ENCODE peak calls at places on chromosome 1, in five cellular contexts. O is endothelial cell of umbilical vein, W is A549, F is mammary epithelial cell, X is AG04450. D is an unnamed sample. For H3K9me3, the result is how much of the 10 kb centered on the place peaks cover.

GRCh38 chr1:100785399-100786082 is 66.0 kb downstream of the VCAM1 start:
- DNase-seq in X (no peak), O (no peak), F (no peak), W (no peak), D (peak)

GRCh38 chr1:199129247-199129646 is 490.4 kb downstream of the PTPRC start:
- DNase-seq in O (peak), X (no peak), F (no peak), W (no peak), D (no peak)

GRCh38 chr1:29830916-29831315 is 594.6 kb downstream of the PTPRU start:
- DNase-seq in X (no peak), F (no peak), W (no peak), O (no peak), D (no peak)

GRCh38 chr1:109787845-109788605 is 24.3 kb upstream of the EPS8L3 start:
- DNase-seq in F (no peak), X (no peak), O (no peak), W (no peak), D (no peak)

GRCh38 chr1:224626042-224626441 is 9.9 kb downstream of the CNIH3 start:
- DNase-seq in W (no peak), X (no peak), F (peak), O (no peak), D (no peak)

GRCh38 chr1:104531990-104532389 is 782.3 kb downstream of the AMY1C start:
- DNase-seq in W (no peak), O (no peak), F (no peak), X (no peak), D (no peak)

GRCh38 chr1:44810101-44810761 is 1.9 kb downstream of the BTBD19 start:
- DNase-seq in O (peak), F (no peak), W (peak), X (no peak), D (peak)

GRCh38 chr1:52658795-52659194 is 25.8 kb downstream of the SHISAL2A start:
- DNase-seq in X (no peak), W (no peak), O (no peak), F (peak), D (no peak)

GRCh38 chr1:218397752-218398339 is 52.7 kb downstream of the TGFB2 start:
- DNase-seq in O (no peak), W (peak), X (no peak), F (peak), D (no peak)

GRCh38 chr1:79790950-79791349 is 784.4 kb upstream of the ADGRL4 start:
- DNase-seq in F (no peak), W (no peak), X (no peak), O (no peak), D (no peak)

GRCh38 chr1:3778590-3779264 is 6.2 kb downstream of the SMIM1 start:
- DNase-seq in F (no peak), X (no peak), O (no peak), W (no peak), D (peak)

GRCh38 chr1:24484208-24484607 is 18.4 kb upstream of the RCAN3 start:
- DNase-seq in W (no peak), F (no peak), O (no peak), X (no peak), D (no peak)

GRCh38 chr1:150549496-150550221 is 451 bp downstream of the ADAMTSL4 start:
- DNase-seq in O (no peak), X (no peak), W (no peak), F (no peak), D (no peak)

GRCh38 chr1:206912445-206913095 is 9.2 kb downstream of the FCMR start:
- DNase-seq in O (peak), W (peak), X (peak), F (peak), D (peak)

GRCh38 chr1:230270940-230271325 is 155.2 kb downstream of the PGBD5 start:
- DNase-seq in O (no peak), F (no peak), W (no peak), X (no peak), D (peak)

GRCh38 chr1:228236744-228237143 is 28.9 kb downstream of the OBSCN start:
- DNase-seq in F (peak), X (no peak), W (peak), O (peak), D (peak)

GRCh38 chr1:22246755-22247480 is 104.0 kb upstream of the WNT4 start:
- DNase-seq in X (no peak), W (no peak), O (no peak), F (no peak), D (no peak)

GRCh38 chr1:91684599-91685196 is 184.0 kb downstream of the CDC7 start:
- DNase-seq in W (no peak), X (no peak), O (peak), F (no peak), D (peak)

GRCh38 chr1:5738911-5739462 is 253.2 kb downstream of the NPHP4 start:
- DNase-seq in O (no peak), X (no peak), F (no peak), W (no peak), D (no peak)

GRCh38 chr1:24501371-24502167 is 1.1 kb upstream of the RCAN3 start:
- DNase-seq in W (peak), O (no peak), X (no peak), F (peak), D (no peak)

GRCh38 chr1:20602851-20603450 is 14.1 kb downstream of the CDA start:
- DNase-seq in X (no peak), O (no peak), F (peak), W (no peak), D (no peak)

GRCh38 chr1:168136709-168137514 is at the start of gene GPR161:
- DNase-seq in W (peak), F (peak), X (no peak), O (peak), D (peak)

GRCh38 chr1:174875306-174875705 is 124.4 kb upstream of the CACYBP start:
- DNase-seq in W (no peak), F (peak), O (no peak), X (no peak), D (no peak)

GRCh38 chr1:90561926-90562325 is 155.2 kb downstream of the BARHL2 start:
- DNase-seq in F (no peak), O (no peak), W (no peak), X (no peak), D (peak)

GRCh38 chr1:21292991-21293536 is 2.8 kb upstream of the ECE1 start:
- DNase-seq in W (no peak), X (no peak), F (no peak), O (no peak), D (no peak)

GRCh38 chr1:38833146-38833545 is 26.4 kb downstream of the RRAGC start:
- DNase-seq in O (no peak), F (no peak), W (no peak), X (no peak), D (no peak)

GRCh38 chr1:107523061-107523460 is 382.2 kb downstream of the NTNG1 start:
- DNase-seq in W (no peak), O (no peak), X (no peak), F (no peak), D (no peak)

GRCh38 chr1:34709547-34709946 is 45.3 kb upstream of the GJB5 start:
- DNase-seq in X (no peak), O (no peak), W (peak), F (no peak), D (peak)

GRCh38 chr1:190904091-190904695 is 426.5 kb upstream of the BRINP3 start:
- DNase-seq in X (peak), W (no peak), F (peak), O (no peak), D (no peak)

GRCh38 chr1:33094971-33095604 is 14.1 kb downstream of the AZIN2 start:
- DNase-seq in W (peak), X (peak), O (peak), F (peak), D (peak)

GRCh38 chr1:147245586-147246021 is 3.1 kb downstream of the CHD1L start:
- DNase-seq in X (no peak), W (no peak), F (no peak), O (no peak), D (no peak)

GRCh38 chr1:224373008-224373590 is 16.4 kb downstream of the CNIH4 start:
- DNase-seq in W (no peak), F (no peak), O (no peak), X (no peak), D (no peak)

GRCh38 chr1:201066986-201067385 is 43.5 kb upstream of the KIF21B start:
- DNase-seq in X (no peak), W (no peak), O (no peak), F (no peak), D (no peak)

GRCh38 chr1:2411801-2412394 is 466 bp downstream of the PEX10 start:
- DNase-seq in F (no peak), W (peak), O (no peak), X (no peak), D (no peak)

GRCh38 chr1:176149939-176150807 is 56.9 kb downstream of the COP1 start:
- DNase-seq in O (no peak), F (no peak), W (peak), X (no peak), D (no peak)

GRCh38 chr1:4836574-4836973 is 182.2 kb downstream of the AJAP1 start:
- DNase-seq in O (no peak), W (no peak), X (no peak), F (no peak), D (no peak)

GRCh38 chr1:174217248-174217647 is 57.9 kb downstream of the RABGAP1L start:
- DNase-seq in F (peak), O (no peak), X (no peak), W (no peak), D (no peak)

GRCh38 chr1:234721476-234722266 is 111.7 kb upstream of the IRF2BP2 start:
- DNase-seq in W (no peak), O (peak), F (no peak), X (peak), D (no peak)

GRCh38 chr1:153543738-153544135 is 1.9 kb downstream of the S100A4 start:
- DNase-seq in W (no peak), F (no peak), O (no peak), X (no peak), D (no peak)
- H3K4me3 ChIP-seq in W (peak), F (no peak), O (no peak), X (no peak), D (no peak)

GRCh38 chr1:11502516-11502915 is 23.6 kb downstream of the DISP3 start:
- DNase-seq in X (no peak), O (no peak), W (no peak), F (no peak), D (no peak)
- H3K9me3 ChIP-seq in X (under half), O (under half), W (under half), F (under half), D (under half)

DNA sequence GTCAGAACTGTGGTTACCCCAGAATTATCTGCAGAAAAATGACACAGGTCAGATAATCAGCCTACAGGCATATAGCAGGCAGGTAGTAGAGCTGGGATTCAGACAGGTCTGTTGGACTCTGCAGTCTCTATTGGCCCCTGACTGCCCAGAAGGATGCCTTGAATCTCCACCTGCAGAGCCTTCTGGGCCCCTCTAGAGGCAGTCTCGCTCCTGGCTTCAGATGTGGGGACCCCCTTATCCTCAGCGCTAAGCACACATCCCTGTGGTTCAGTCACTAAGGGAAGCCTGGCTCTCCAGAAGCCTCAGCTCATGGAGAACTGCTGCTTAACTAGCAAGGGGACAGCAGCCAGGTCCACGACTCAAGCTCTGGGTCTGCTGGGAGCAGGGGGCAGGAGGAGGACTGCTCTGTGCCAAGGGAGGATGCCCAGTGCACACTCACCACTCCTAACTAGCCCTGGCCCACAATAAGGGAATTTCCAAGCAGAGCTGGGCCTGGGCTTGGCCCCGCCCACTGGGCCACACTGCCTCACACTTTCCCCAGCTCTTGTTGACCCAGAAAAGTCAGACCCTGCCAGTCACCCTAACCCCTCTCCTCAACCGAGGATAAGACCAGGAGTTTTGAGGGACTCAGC is 18.9 kb downstream of the SLC9A1 start:
- DNase-seq in F (peak), W (no peak), X (no peak), O (no peak), D (no peak)
- TF ChIP-seq CTCF in F (no peak), W (no peak), X (peak), O (no peak), D (peak)

GRCh38 chr1:17520041-17520440 is 19.5 kb upstream of the ARHGEF10L start:
- DNase-seq in O (no peak), X (no peak), W (no peak), F (peak), D (no peak)
- H3K4me3 ChIP-seq in O (no peak), X (no peak), W (no peak), F (no peak), D (no peak)

GRCh38 chr1:118366296-118366695 is 181.3 kb upstream of the SPAG17 start:
- DNase-seq in X (no peak), F (peak), W (no peak), O (no peak), D (no peak)
- H3K9me3 ChIP-seq in X (under half), F (under half), W (under half), O (under half), D (under half)

GRCh38 chr1:164562947-164563346 is 4.0 kb downstream of the PBX1 start:
- DNase-seq in O (peak), W (no peak), F (peak), X (no peak), D (no peak)

GRCh38 chr1:164561007-164561406 is 2.0 kb downstream of the PBX1 start:
- DNase-seq in X (no peak), F (peak), W (no peak), O (peak), D (no peak)

GRCh38 chr1:164560076-164560475 is 1.1 kb downstream of the PBX1 start:
- DNase-seq in X (no peak), F (peak), W (no peak), O (peak), D (no peak)

GRCh38 chr1:164560504-164560903 is 1.5 kb downstream of the PBX1 start:
- DNase-seq in W (no peak), X (no peak), O (no peak), F (no peak), D (no peak)

DNA sequence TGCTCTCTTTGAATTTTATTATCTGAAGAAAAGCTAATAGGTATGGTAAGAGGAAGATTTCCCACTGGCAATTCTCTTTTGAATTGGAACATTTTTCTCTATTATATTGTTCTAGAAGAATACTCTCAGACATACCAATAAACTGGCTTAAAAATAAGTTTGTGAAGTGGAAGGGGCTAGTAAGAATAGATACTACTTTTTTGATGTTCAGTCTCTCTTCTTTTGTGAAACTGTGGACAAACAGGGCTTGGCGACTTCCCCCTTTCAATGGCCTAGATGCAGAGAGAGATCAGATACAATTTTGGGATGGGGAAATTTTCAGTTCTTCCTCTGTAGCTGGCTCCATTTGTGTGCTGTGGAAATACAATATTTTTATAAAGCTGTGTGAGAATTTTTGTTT is 2.5 kb downstream of the PBX1 start:
- DNase-seq in W (no peak), F (peak), X (no peak), O (peak), D (no peak)
- TF ChIP-seq CTCF in W (no peak), F (no peak), X (no peak), O (no peak), D (no peak)

D was measured in A673.